ENCODE peak calls at places on chromosome 14, in four cellular contexts. Q, Y, H and X are unnamed samples. For H3K9me3 and H3K4me1, the result is how much of the 10 kb centered on the place peaks cover.

GRCh38 chr14:73640796-73641195 is 4.0 kb upstream of the DNAL1 start:
- DNase-seq in Q (no peak), Y (no peak), H (no peak), X (no peak)

GRCh38 chr14:37139710-37140109 is 32.7 kb downstream of the SLC25A21 start:
- DNase-seq in Q (no peak), Y (no peak), H (no peak), X (no peak)

GRCh38 chr14:91896419-91896818 is 29.1 kb upstream of the TC2N start:
- DNase-seq in Q (no peak), Y (no peak), H (no peak), X (no peak)

GRCh38 chr14:74983343-74983742 is 19.4 kb upstream of the EIF2B2 start:
- DNase-seq in Q (no peak), Y (no peak), H (no peak), X (no peak)

GRCh38 chr14:63938198-63939005 is 85.6 kb downstream of the SYNE2 start:
- DNase-seq in Q (no peak), Y (no peak), H (no peak), X (no peak)

GRCh38 chr14:99212199-99212598 is 59.8 kb downstream of the BCL11B start:
- DNase-seq in Q (no peak), Y (no peak), H (no peak), X (no peak)

GRCh38 chr14:73239463-73240241 is 2.3 kb downstream of the PAPLN start:
- DNase-seq in Q (no peak), Y (no peak), H (no peak), X (no peak)

GRCh38 chr14:93720076-93720815 is 68.0 kb downstream of the PRIMA1 start:
- DNase-seq in Q (no peak), Y (peak), H (no peak), X (no peak)

GRCh38 chr14:99590746-99591555 is 13.1 kb downstream of the CCDC85C start:
- DNase-seq in Q (no peak), Y (no peak), H (no peak), X (no peak)

GRCh38 chr14:76768201-76768656 is 7.0 kb downstream of the VASH1 start:
- DNase-seq in Q (peak), Y (peak), H (peak), X (no peak)

GRCh38 chr14:39322807-39323206 is 89.1 kb downstream of the MIA2 start:
- DNase-seq in Q (no peak), Y (no peak), H (no peak), X (no peak)

GRCh38 chr14:104116544-104117340 is 21.6 kb upstream of the KIF26A start:
- DNase-seq in Q (peak), Y (peak), H (peak), X (no peak)

GRCh38 chr14:23078692-23079116 is 16.2 kb downstream of the ACIN1 start:
- DNase-seq in Q (peak), Y (peak), H (no peak), X (no peak)

GRCh38 chr14:96792003-96792402 is 5.2 kb upstream of the VRK1 start:
- DNase-seq in Q (no peak), Y (no peak), H (no peak), X (no peak)

GRCh38 chr14:28661171-28661772 is 105.3 kb upstream of the FOXG1 start:
- DNase-seq in Q (no peak), Y (no peak), H (no peak), X (peak)

GRCh38 chr14:75280831-75281690 is 2.4 kb downstream of the FOS start:
- DNase-seq in Q (no peak), Y (peak), H (peak), X (no peak)

GRCh38 chr14:90693413-90693812 is 122.8 kb downstream of the TTC7B start:
- DNase-seq in Q (no peak), Y (no peak), H (no peak), X (no peak)

GRCh38 chr14:21087294-21088091 is 11.0 kb downstream of the ZNF219 start:
- DNase-seq in Q (no peak), Y (no peak), H (no peak), X (no peak)

GRCh38 chr14:61505815-61506809 is 184.7 kb downstream of the PRKCH start:
- DNase-seq in Q (no peak), Y (no peak), H (no peak), X (no peak)

GRCh38 chr14:103879570-103880333 is 32.4 kb upstream of the PPP1R13B start:
- DNase-seq in Q (peak), Y (no peak), H (peak), X (no peak)

GRCh38 chr14:90561031-90561430 is 164.2 kb downstream of the CALM1 start:
- DNase-seq in Q (no peak), Y (no peak), H (no peak), X (no peak)

GRCh38 chr14:105333613-105334364 is 19.2 kb downstream of the PACS2 start:
- DNase-seq in Q (no peak), Y (no peak), H (no peak), X (no peak)

GRCh38 chr14:42715316-42715715 is 1108.6 kb downstream of the LRFN5 start:
- DNase-seq in Q (no peak), Y (no peak), H (no peak), X (no peak)

GRCh38 chr14:31336646-31337045 is 83.7 kb downstream of the HEATR5A start:
- DNase-seq in Q (no peak), Y (no peak), H (no peak), X (peak)

GRCh38 chr14:24262821-24263733 is at the start of gene TGM1:
- DNase-seq in Q (no peak), Y (peak), H (no peak), X (no peak)

GRCh38 chr14:77988966-77989365 is 181.2 kb upstream of the NRXN3 start:
- DNase-seq in Q (no peak), Y (peak), H (no peak), X (no peak)

GRCh38 chr14:105137481-105138020 is 31.0 kb downstream of the JAG2 start:
- DNase-seq in Q (no peak), Y (peak), H (peak), X (no peak)

GRCh38 chr14:29799718-29800117 is 127.9 kb downstream of the PRKD1 start:
- DNase-seq in Q (no peak), Y (no peak), H (no peak), X (no peak)
- H3K9me3 ChIP-seq in Q (under half), Y (under half), H (under half), X (under half)

GRCh38 chr14:68542346-68542745 is 250.5 kb downstream of the ZFP36L1 start:
- DNase-seq in Q (no peak), Y (no peak), H (no peak), X (no peak)

GRCh38 chr14:68543516-68543915 is 249.4 kb downstream of the ZFP36L1 start:
- DNase-seq in Q (no peak), Y (no peak), H (no peak), X (no peak)

GRCh38 chr14:68541128-68541896 is 251.6 kb downstream of the ZFP36L1 start:
- DNase-seq in Q (peak), Y (no peak), H (no peak), X (no peak)

GRCh38 chr14:68546839-68547238 is 246.0 kb downstream of the ZFP36L1 start:
- DNase-seq in Q (no peak), Y (no peak), H (no peak), X (no peak)

DNA sequence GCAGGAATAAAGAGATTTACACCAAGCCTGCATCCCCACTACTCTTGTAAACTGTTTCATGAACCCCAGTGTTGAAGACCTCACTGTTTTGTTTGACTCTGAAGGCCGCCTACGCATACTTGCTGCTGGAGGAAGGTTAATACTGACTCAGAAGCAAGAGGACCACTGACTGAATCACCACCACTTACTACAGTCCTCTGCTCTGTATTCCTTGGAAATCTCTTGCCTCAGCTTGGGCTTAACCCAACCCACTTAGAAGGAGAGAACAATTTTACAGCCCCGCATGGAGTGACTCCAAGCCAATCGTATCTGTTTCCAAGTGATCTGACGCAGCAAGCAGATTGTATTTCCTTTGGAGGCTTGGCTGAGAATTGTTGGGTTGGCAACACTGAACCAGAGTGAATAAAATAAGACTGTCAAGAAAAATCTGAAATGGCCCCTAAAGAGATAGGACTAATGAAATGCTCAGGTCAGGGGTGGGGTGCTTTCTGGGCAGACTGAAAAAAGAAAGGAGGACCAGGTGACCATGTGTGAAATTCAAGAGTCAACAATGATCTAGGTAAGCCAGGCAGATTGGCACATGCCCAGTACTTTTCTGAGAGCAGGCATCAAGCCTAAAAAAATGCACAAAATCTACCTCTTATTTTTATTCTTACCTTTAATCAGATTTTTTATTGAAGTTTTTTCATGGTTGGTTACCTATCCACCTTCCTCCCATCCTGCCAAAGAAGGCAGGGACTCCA is 248.5 kb downstream of the ZFP36L1 start:
- DNase-seq in Q (peak), Y (peak), H (no peak), X (no peak)
- H3K4me1 ChIP-seq in Q (under half), Y (under half), H (half or more), X (under half)

GRCh38 chr14:35299708-35300107 is 7.5 kb downstream of the PSMA6 start:
- DNase-seq in Q (no peak), Y (no peak), H (no peak), X (no peak)

GRCh38 chr14:35303149-35303548 is 11.0 kb downstream of the PSMA6 start:
- DNase-seq in Q (no peak), Y (no peak), H (no peak), X (no peak)

GRCh38 chr14:35300228-35300627 is 8.0 kb downstream of the PSMA6 start:
- DNase-seq in Q (no peak), Y (no peak), H (no peak), X (no peak)

GRCh38 chr14:35302211-35302528 is 10.0 kb downstream of the PSMA6 start:
- DNase-seq in Q (no peak), Y (no peak), H (no peak), X (no peak)

DNA sequence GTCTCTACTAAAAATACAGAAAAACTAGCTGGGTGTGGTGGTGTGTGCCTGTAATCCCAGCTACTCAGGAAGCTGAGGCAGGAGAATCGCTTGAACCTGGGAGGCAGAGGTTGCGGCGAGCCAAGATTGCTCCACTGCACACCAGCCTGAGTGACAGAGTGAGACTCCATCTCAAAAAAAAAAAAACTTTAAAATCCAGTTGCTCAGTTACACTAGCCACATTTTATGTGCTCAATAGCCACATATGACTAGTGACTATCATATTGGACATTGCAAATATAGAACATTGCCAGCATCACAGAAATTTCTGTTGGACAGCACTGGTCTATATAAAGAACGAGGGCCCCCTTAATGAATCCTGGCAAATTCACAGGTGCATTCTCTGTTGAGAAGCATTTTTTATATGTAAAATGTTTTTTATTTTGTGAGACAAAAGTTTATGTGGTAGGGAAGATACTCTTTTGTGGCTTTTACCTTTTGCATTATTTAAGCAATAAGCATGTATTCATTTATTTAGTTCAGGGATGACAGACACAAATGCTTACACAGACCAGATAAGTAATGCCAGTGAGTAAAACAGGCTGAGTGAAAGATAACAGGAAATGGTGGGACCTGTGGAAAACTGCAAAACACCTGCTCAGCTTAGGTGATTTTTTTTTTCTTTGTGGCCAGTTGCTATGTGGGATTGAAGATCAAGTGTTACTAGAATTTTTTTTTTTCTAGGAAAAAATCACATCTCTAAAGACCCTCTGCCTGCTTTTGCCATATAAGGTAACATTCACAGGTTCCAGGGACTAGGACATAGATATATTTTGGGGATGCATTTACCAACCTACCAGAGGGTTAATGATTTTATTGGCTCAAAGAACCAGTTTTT is 9.4 kb downstream of the PSMA6 start:
- DNase-seq in Q (no peak), Y (no peak), H (no peak), X (no peak)
- H3K4me3 ChIP-seq in Q (no peak), Y (no peak), H (no peak), X (no peak)

GRCh38 chr14:55805250-55805649 is 225.2 kb downstream of the KTN1 start:
- DNase-seq in Q (no peak), Y (no peak), H (no peak), X (no peak)

GRCh38 chr14:55804198-55804553 is 224.2 kb downstream of the KTN1 start:
- DNase-seq in Q (no peak), Y (no peak), H (no peak), X (no peak)

GRCh38 chr14:55807992-55808391 is 228.0 kb downstream of the KTN1 start:
- DNase-seq in Q (no peak), Y (no peak), H (no peak), X (no peak)

GRCh38 chr14:55807536-55807935 is 227.5 kb downstream of the KTN1 start:
- DNase-seq in Q (no peak), Y (no peak), H (no peak), X (no peak)

DNA sequence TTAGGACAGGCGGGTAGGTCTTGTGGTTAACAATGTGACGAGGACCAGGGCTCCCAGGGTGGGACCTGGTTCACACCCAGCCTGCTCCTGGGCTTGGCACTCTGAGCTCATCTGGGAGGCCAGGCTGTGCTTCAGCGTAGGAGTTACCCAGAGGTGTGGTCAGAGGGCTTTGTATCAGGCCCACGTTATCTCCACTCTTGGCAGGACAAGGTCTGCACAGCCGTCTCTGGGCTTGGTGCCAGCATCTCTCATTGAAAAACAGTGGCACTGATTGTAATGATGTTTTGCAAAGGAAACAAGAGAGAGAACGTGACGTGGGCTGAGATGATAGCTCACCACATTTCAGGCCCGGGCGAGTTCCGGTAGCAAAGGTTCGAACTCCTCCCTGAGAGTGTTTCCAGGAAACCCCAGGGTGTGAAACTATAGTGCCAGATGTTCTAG is 227.1 kb downstream of the KTN1 start:
- DNase-seq in Q (peak), Y (peak), H (peak), X (no peak)
- H3K9me3 ChIP-seq in Q (under half), Y (under half), H (under half), X (under half)

DNA sequence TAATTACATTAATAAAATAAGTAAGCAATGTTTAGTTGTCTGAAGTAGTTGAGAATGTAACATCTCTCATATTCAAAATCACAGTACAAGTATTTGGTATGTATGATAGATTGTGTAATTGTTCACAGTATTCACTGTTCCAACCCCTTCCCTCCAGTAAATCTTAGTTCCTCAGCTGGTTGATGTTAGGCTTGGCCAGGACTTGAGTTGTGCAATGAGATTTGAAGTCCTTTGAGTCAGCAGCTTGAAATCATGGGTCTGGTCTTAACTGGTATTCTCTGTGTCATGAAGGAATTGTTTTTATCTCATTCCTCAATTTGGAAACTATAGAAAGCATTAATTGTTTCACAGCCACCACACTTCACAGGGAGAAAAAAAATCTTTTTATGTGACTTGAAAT is 477.1 kb downstream of the FSCB start:
- DNase-seq in Q (no peak), Y (no peak), H (no peak), X (no peak)
- H3K4me1 ChIP-seq in Q (under half), Y (under half), H (under half), X (under half)